ENCODE peak calls at places on chromosomes 6 and 20, in five cellular contexts. D is SK-N-SH, R is H1, J is GM12891, G is HepG2. Z is an unnamed sample.

GRCh38 chr6:38957426-38957825 is 91.2 kb upstream of the GLP1R start:
- DNase-seq in D (no peak), R (no peak), J (no peak), G (no peak), Z (no peak)

GRCh38 chr6:28922004-28922840 is 1.6 kb downstream of the TRIM27 start:
- DNase-seq in D (no peak), R (no peak), J (no peak), G (peak; percentile 90), Z (no peak)

GRCh38 chr20:59005523-59006166 is 1.4 kb downstream of the CTSZ start:
- DNase-seq in D (no peak), R (no peak), J (no peak), G (no peak), Z (no peak)

GRCh38 chr6:157823001-157823522 is at the start of gene SNX9:
- DNase-seq in D (peak; percentile 92), R (peak; percentile 72), J (peak; percentile 49), G (peak; percentile 54), Z (peak; percentile 56)

GRCh38 chr20:44068780-44069191 is 118.2 kb downstream of the JPH2 start:
- DNase-seq in D (no peak), R (no peak), J (no peak), G (no peak), Z (no peak)

GRCh38 chr6:101477436-101477835 is 83.9 kb downstream of the GRIK2 start:
- DNase-seq in D (no peak), R (no peak), J (no peak), G (no peak), Z (no peak)

GRCh38 chr6:23842760-23843159 is 283.3 kb upstream of the NRSN1 start:
- DNase-seq in D (no peak), R (no peak), J (no peak), G (no peak), Z (no peak)

GRCh38 chr6:45746046-45746445 is 269.6 kb downstream of the CLIC5 start:
- DNase-seq in D (no peak), R (no peak), J (no peak), G (no peak), Z (no peak)

GRCh38 chr6:96460052-96460700 is 61.4 kb upstream of the UFL1 start:
- DNase-seq in D (no peak), R (no peak), J (no peak), G (no peak), Z (no peak)

GRCh38 chr20:33093074-33093473 is 13.6 kb downstream of the BPIFB4 start:
- DNase-seq in D (no peak), R (no peak), J (no peak), G (no peak), Z (no peak)

GRCh38 chr20:36205026-36205425 is 31.3 kb upstream of the AAR2 start:
- DNase-seq in D (no peak), R (no peak), J (no peak), G (no peak), Z (no peak)

GRCh38 chr6:159691133-159691962 is 1.7 kb downstream of the SOD2 start:
- DNase-seq in D (peak; percentile 51), R (no peak), J (peak; percentile 11), G (peak; percentile 93), Z (no peak)

GRCh38 chr6:26183581-26184408 is 96.6 kb downstream of the HFE start:
- DNase-seq in D (peak; percentile 71), R (peak; percentile 82), J (no peak), G (no peak), Z (no peak)

GRCh38 chr20:58906894-58907293 is 54.4 kb downstream of the GNAS start:
- DNase-seq in D (no peak), R (no peak), J (no peak), G (no peak), Z (no peak)

GRCh38 chr20:49717693-49718092 is 4.0 kb upstream of the B4GALT5 start:
- DNase-seq in D (no peak), R (no peak), J (no peak), G (peak; percentile 55), Z (no peak)

GRCh38 chr6:73027691-73028090 is 197.6 kb downstream of the KHDC1L start:
- DNase-seq in D (no peak), R (no peak), J (no peak), G (no peak), Z (no peak)

GRCh38 chr20:47318596-47319516 is 37.6 kb downstream of the ZMYND8 start:
- DNase-seq in D (peak; percentile 42), R (peak; percentile 77), J (no peak), G (peak; percentile 62), Z (no peak)

DNA sequence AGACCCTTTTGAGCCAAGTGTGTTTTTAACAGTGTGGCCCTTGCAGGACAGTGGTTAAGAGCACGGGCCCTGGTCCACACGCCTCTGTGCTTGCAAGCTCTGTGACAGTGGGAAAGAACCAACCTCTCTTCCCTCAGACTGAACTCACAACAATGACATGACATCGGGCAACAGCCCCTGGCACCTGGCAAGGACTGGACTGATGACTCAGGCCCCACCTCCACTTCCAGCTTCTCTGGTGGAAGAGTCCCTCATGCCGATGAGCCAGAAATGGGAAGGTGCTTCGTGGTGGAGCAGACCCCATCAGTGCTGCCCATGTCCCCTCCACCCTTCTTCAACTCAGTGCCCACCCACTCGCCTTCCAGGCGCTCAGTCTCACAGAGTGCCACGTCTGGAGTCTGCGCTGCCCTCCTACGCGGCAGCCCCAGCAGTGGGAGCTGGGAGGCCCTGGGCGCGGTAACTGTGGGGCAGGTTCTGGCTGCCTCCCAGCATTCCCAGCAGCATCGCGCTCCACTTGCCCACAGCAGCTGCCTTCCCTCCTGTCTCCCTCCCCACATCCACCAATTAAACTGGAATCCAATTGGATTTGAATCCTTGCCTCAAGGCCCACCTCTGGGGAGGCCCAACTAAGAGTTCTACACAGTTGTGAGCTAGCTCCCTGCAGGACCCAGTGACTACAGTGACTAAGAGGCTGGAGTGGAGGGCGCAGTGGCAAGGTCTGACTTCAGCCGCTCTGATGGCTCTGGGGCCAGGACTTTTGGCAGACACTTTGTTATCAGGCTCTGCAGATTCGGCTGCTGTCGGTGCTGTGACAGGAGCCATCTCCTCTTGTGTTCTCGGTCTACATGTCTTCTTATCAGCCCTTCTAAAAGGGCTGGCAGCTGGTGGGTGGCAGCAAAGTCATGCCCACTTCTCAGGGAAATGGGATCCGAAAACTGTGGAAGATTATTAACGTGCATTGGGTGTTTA is 156.8 kb upstream of the MLN start:
- DNase-seq in D (no peak), R (no peak), J (no peak), G (no peak), Z (no peak)
- TF ChIP-seq TAF1 in D (no peak), R (no peak), J (no peak), G (no peak), Z (no peak)

GRCh38 chr6:13762648-13763441 is 51.2 kb upstream of the RANBP9 start:
- DNase-seq in D (no peak), R (no peak), J (no peak), G (no peak), Z (no peak)
- TF ChIP-seq POLR2AphosphoS5 in D (no peak), R (no peak), J (no peak), G (no peak), Z (no peak)

GRCh38 chr20:54347216-54347833 is 128.1 kb upstream of the DOK5 start:
- DNase-seq in D (no peak), R (no peak), J (no peak), G (no peak), Z (no peak)
- TF ChIP-seq TAF1 in D (no peak), R (no peak), J (no peak), G (no peak), Z (no peak)

DNA sequence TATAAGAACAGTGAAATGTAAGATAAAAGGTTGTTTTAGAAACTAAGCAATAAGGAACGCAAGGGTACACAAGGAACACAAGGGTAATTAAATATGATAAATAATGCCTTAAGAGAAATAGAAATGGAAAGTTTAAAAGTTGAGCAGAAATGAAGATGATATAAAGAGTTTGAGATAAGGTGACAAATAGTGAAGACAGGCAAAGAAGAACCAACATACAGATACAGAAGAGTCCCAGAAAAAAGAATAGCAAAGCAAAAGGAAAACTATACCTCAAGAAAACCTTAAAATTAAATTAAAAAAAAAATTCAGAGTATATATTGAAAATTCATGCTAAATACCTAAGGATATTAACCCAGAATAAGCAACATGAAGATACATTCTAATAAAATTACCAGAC is 16.4 kb downstream of the HDDC2 start:
- DNase-seq in D (no peak), R (no peak), J (no peak), G (no peak), Z (no peak)
- TF ChIP-seq POLR2AphosphoS5 in D (no peak), R (no peak), J (no peak), G (no peak), Z (no peak)

GRCh38 chr6:7169296-7169721 is 61.5 kb downstream of the RREB1 start:
- DNase-seq in D (no peak), R (peak; percentile 38), J (no peak), G (no peak), Z (no peak)
- TF ChIP-seq TAF1 in D (no peak), R (no peak), J (no peak), G (no peak), Z (no peak)

DNA sequence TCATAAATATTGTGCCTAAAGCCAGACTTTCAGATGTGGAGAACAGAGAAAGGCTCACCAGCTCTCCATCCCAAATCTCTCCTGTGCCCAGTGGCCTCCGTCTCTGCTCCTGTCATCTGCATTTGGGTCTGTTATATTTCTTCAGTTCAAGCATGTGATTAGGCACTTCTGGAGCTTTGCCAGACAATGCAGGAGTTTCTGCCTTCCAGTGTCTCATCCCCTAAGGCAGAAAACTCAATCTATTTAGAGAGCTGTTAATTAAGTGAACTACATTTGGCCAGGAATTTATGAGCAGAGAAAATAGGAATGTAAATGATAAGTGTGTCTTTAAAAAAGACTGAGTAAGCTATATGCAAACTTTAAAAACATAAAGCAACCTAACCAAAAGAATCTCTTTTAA is 114.1 kb downstream of the ELOVL4 start:
- DNase-seq in D (peak; percentile 58), R (no peak), J (no peak), G (no peak), Z (no peak)
- TF ChIP-seq POLR2AphosphoS5 in D (peak; percentile 15), R (no peak), J (no peak), G (no peak), Z (no peak)

GRCh38 chr6:106413722-106414121 is 53.2 kb downstream of the CRYBG1 start:
- DNase-seq in D (no peak), R (no peak), J (no peak), G (no peak), Z (no peak)
- TF ChIP-seq TAF1 in D (no peak), R (no peak), J (no peak), G (no peak), Z (no peak)

GRCh38 chr6:113856571-113857564 is at the start of gene MARCKS:
- DNase-seq in D (peak; percentile 82), R (peak; percentile 84), J (no peak), G (peak; percentile 75), Z (peak; percentile 52)
- TF ChIP-seq POLR2AphosphoS5 in D (peak; percentile 94), R (peak; percentile 68), J (peak; percentile 86), G (peak; percentile 87), Z (peak; percentile 69)

GRCh38 chr6:79538481-79538971 is 1.3 kb upstream of the LCA5 start:
- DNase-seq in D (no peak), R (no peak), J (no peak), G (no peak), Z (no peak)

GRCh38 chr6:79536969-79537747 is at the start of gene LCA5:
- DNase-seq in D (peak; percentile 89), R (peak; percentile 92), J (peak; percentile 62), G (peak; percentile 97), Z (peak; percentile 72)

DNA sequence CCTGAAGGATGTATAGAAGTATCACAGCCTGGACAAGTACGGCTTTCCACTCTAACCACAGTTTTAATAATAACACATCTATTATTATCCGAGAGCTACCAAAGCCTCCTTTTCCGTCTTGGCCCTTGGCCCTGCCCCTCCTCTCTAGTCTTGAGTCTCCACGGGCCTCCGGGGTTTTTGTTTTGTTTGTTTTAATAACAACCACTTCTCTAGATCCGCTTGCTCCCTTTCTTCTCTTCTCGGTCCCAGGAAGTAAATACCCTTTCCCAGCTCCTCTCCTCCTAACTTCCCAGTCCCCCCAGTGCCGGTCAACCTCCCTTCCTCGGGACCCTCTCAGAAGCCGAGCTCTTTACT is 638 bp downstream of the LCA5 start:
- DNase-seq in D (no peak), R (no peak), J (no peak), G (no peak), Z (no peak)
- TF ChIP-seq TAF1 in D (no peak), R (no peak), J (no peak), G (no peak), Z (no peak)

Z was measured in GM12892.